ENCODE peak calls at places on chromosomes 12 and 14, in eight cellular contexts. E is caudate nucleus, Q is HFFc6, Y is AG08395, J is lung, O is brain microvascular endothelial cell, U is coronary artery, A is T-helper 1 cell. S is an unnamed sample.

GRCh38 chr12:1093166-1093751 is 102.2 kb downstream of the ERC1 start:
- DNase-seq in E (no peak), Q (peak), Y (peak), J (no peak), O (peak), U (no peak), A (peak), S (peak)

GRCh38 chr12:4664111-4664510 is 15.2 kb downstream of the NDUFA9 start:
- DNase-seq in E (no peak), Q (peak), Y (peak), J (no peak), O (peak), U (no peak), A (no peak), S (no peak)

GRCh38 chr12:80299976-80300375 is 144.1 kb upstream of the PTPRQ start:
- DNase-seq in E (no peak), Q (no peak), Y (no peak), J (no peak), O (no peak), U (no peak), A (no peak), S (no peak)

GRCh38 chr14:38944691-38945090 is 158.3 kb downstream of the SEC23A start:
- DNase-seq in E (no peak), Q (no peak), Y (no peak), J (no peak), O (no peak), U (no peak), A (no peak), S (no peak)

GRCh38 chr14:32722631-32723183 is 216.0 kb upstream of the NPAS3 start:
- DNase-seq in E (no peak), Q (no peak), Y (no peak), J (no peak), O (no peak), U (peak), A (no peak), S (no peak)

GRCh38 chr12:1044697-1045096 is 53.7 kb downstream of the ERC1 start:
- DNase-seq in E (no peak), Q (peak), Y (peak), J (no peak), O (no peak), U (no peak), A (no peak), S (no peak)

GRCh38 chr12:58647495-58647894 is 272.8 kb downstream of the LRIG3 start:
- DNase-seq in E (no peak), Q (no peak), Y (no peak), J (no peak), O (no peak), U (no peak), A (no peak), S (no peak)

GRCh38 chr12:31906581-31907286 is 52.5 kb upstream of the RESF1 start:
- DNase-seq in E (no peak), Q (no peak), Y (no peak), J (no peak), O (no peak), U (no peak), A (no peak), S (no peak)

GRCh38 chr12:13816394-13816793 is 165.0 kb downstream of the GRIN2B start:
- DNase-seq in E (peak), Q (no peak), Y (no peak), J (no peak), O (no peak), U (no peak), A (no peak), S (peak)

GRCh38 chr12:51070004-51070403 is 13.4 kb downstream of the CSRNP2 start:
- DNase-seq in E (no peak), Q (no peak), Y (no peak), J (peak), O (no peak), U (no peak), A (no peak), S (no peak)

GRCh38 chr12:94623161-94623920 is 27.0 kb downstream of the TMCC3 start:
- DNase-seq in E (no peak), Q (no peak), Y (no peak), J (no peak), O (no peak), U (no peak), A (no peak), S (no peak)

GRCh38 chr12:52200783-52201519 is 9.1 kb upstream of the KRT80 start:
- DNase-seq in E (no peak), Q (no peak), Y (no peak), J (no peak), O (no peak), U (no peak), A (no peak), S (no peak)

GRCh38 chr14:33782923-33783322 is 168.0 kb downstream of the EGLN3 start:
- DNase-seq in E (no peak), Q (no peak), Y (no peak), J (no peak), O (no peak), U (no peak), A (no peak), S (no peak)

GRCh38 chr12:68185598-68185997 is 26.1 kb upstream of the IFNG start:
- DNase-seq in E (no peak), Q (no peak), Y (no peak), J (no peak), O (no peak), U (no peak), A (no peak), S (no peak)

GRCh38 chr14:96267336-96267735 is 11.3 kb downstream of the BDKRB1 start:
- DNase-seq in E (no peak), Q (peak), Y (peak), J (no peak), O (peak), U (no peak), A (no peak), S (no peak)

GRCh38 chr14:69133206-69134125 is 19.5 kb downstream of the DCAF5 start:
- DNase-seq in E (no peak), Q (peak), Y (peak), J (no peak), O (peak), U (no peak), A (peak), S (no peak)

GRCh38 chr12:8658361-8658760 is 4.3 kb downstream of the MFAP5 start:
- DNase-seq in E (no peak), Q (peak), Y (peak), J (no peak), O (no peak), U (no peak), A (no peak), S (no peak)

GRCh38 chr14:50012644-50013043 is 103.7 kb downstream of the VCPKMT start:
- DNase-seq in E (no peak), Q (peak), Y (peak), J (no peak), O (no peak), U (no peak), A (no peak), S (no peak)

GRCh38 chr12:110689601-110690430 is 901 bp upstream of the HVCN1 start:
- DNase-seq in E (no peak), Q (no peak), Y (peak), J (no peak), O (no peak), U (no peak), A (peak), S (no peak)

GRCh38 chr12:9806714-9807113 is 20.6 kb upstream of the KLRF1 start:
- DNase-seq in E (no peak), Q (no peak), Y (no peak), J (no peak), O (no peak), U (no peak), A (no peak), S (no peak)

GRCh38 chr12:47343684-47344567 is 264.2 kb upstream of the AMIGO2 start:
- DNase-seq in E (no peak), Q (peak), Y (peak), J (no peak), O (peak), U (no peak), A (no peak), S (no peak)

GRCh38 chr14:65499138-65499537 is 86.6 kb downstream of the FUT8 start:
- DNase-seq in E (no peak), Q (no peak), Y (no peak), J (no peak), O (no peak), U (no peak), A (no peak), S (no peak)

GRCh38 chr14:75310295-75311059 is 31.8 kb downstream of the FOS start:
- DNase-seq in E (peak), Q (peak), Y (peak), J (peak), O (peak), U (peak), A (no peak), S (peak)

GRCh38 chr12:45235087-45236025 is 19.5 kb downstream of the ANO6 start:
- DNase-seq in E (no peak), Q (peak), Y (peak), J (peak), O (peak), U (no peak), A (peak), S (peak)

GRCh38 chr14:90388982-90389381 is 7.8 kb upstream of the CALM1 start:
- DNase-seq in E (no peak), Q (peak), Y (no peak), J (no peak), O (no peak), U (no peak), A (no peak), S (no peak)